ENCODE peak calls at places on chromosomes 12 and 14, in ten cellular contexts. M is glutamatergic neuron, V is uterus, B is lung, Z is heart right ventricle, U is HL-60, N is HFF-Myc, R is AG09309, G is sigmoid colon, P is fibroblast of lung. Q is an unnamed sample.

GRCh38 chr14:90362558-90362896 is 30.8 kb upstream of the NRDE2 start:
- DNase-seq in M (no peak), V (no peak), B (no peak), Z (no peak), U (no peak), N (no peak), R (no peak), G (no peak), P (no peak), Q (no peak)

GRCh38 chr12:76830456-76830855 is 48.4 kb downstream of the CSRP2 start:
- DNase-seq in M (no peak), V (no peak), B (no peak), Z (no peak), U (no peak), N (no peak), R (no peak), G (no peak), P (peak), Q (no peak)

GRCh38 chr14:32286602-32287001 is 42.5 kb upstream of the AKAP6 start:
- DNase-seq in M (no peak), V (no peak), B (no peak), Z (no peak), U (no peak), N (no peak), R (no peak), G (no peak), P (no peak), Q (no peak)

GRCh38 chr12:115895247-115895646 is 382.2 kb downstream of the MED13L start:
- DNase-seq in M (peak), V (no peak), B (no peak), Z (no peak), U (no peak), N (no peak), R (no peak), G (no peak), P (no peak), Q (no peak)

GRCh38 chr12:101819467-101819866 is 11.3 kb downstream of the GNPTAB start:
- DNase-seq in M (no peak), V (no peak), B (no peak), Z (no peak), U (no peak), N (no peak), R (no peak), G (no peak), P (no peak), Q (no peak)

GRCh38 chr12:42696424-42697149 is 107.0 kb upstream of the PRICKLE1 start:
- DNase-seq in M (no peak), V (peak), B (peak), Z (peak), U (peak), N (no peak), R (peak), G (peak), P (peak), Q (no peak)

GRCh38 chr12:82565982-82566381 is 120.7 kb upstream of the TMTC2 start:
- DNase-seq in M (no peak), V (no peak), B (no peak), Z (no peak), U (no peak), N (no peak), R (no peak), G (no peak), P (no peak), Q (no peak)

GRCh38 chr12:71661977-71662522 is 1.6 kb downstream of the ZFC3H1 start:
- DNase-seq in M (no peak), V (no peak), B (no peak), Z (no peak), U (no peak), N (no peak), R (no peak), G (no peak), P (peak), Q (no peak)

GRCh38 chr12:103273645-103274044 is 222.1 kb downstream of the C12orf42 start:
- DNase-seq in M (no peak), V (no peak), B (no peak), Z (no peak), U (no peak), N (no peak), R (no peak), G (no peak), P (no peak), Q (no peak)

GRCh38 chr12:79326663-79327062 is 364.1 kb downstream of the PAWR start:
- DNase-seq in M (no peak), V (no peak), B (no peak), Z (no peak), U (no peak), N (no peak), R (no peak), G (no peak), P (no peak), Q (no peak)

DNA sequence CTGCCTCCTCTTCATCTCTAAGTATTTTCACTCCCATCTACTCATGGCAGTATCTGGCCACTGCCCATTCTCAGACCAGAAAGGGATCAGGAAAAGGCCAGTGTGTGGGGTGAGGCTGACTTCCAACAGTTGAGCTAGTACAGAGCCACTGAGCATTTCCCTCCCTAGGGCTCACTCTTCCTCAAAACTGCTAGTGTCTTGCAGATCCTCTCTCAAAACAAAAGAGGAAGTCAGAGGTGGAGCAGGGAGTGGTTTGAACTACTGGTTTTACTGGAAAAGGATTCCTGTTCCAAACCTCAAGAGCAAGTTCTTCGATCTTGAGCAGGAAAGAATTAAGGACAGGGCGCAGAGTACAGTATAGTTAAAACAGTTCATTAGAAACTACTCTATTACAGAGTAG is 11.7 kb upstream of the RNASE10 start:
- DNase-seq in M (no peak), V (no peak), B (peak), Z (no peak), U (peak), N (no peak), R (no peak), G (no peak), P (no peak), Q (no peak)
- TF ChIP-seq CTCF in M (no peak), V (no peak), B (no peak), Z (no peak), U (no peak), N (no peak), R (no peak), G (no peak), P (no peak), Q (no peak)

GRCh38 chr12:8680533-8680932 is 17.3 kb upstream of the RIMKLB start:
- DNase-seq in M (no peak), V (no peak), B (no peak), Z (no peak), U (no peak), N (no peak), R (no peak), G (no peak), P (no peak), Q (no peak)
- TF ChIP-seq CTCF in M (no peak), V (no peak), B (no peak), Z (peak), U (no peak), N (peak), R (no peak), G (no peak), P (peak), Q (no peak)

DNA sequence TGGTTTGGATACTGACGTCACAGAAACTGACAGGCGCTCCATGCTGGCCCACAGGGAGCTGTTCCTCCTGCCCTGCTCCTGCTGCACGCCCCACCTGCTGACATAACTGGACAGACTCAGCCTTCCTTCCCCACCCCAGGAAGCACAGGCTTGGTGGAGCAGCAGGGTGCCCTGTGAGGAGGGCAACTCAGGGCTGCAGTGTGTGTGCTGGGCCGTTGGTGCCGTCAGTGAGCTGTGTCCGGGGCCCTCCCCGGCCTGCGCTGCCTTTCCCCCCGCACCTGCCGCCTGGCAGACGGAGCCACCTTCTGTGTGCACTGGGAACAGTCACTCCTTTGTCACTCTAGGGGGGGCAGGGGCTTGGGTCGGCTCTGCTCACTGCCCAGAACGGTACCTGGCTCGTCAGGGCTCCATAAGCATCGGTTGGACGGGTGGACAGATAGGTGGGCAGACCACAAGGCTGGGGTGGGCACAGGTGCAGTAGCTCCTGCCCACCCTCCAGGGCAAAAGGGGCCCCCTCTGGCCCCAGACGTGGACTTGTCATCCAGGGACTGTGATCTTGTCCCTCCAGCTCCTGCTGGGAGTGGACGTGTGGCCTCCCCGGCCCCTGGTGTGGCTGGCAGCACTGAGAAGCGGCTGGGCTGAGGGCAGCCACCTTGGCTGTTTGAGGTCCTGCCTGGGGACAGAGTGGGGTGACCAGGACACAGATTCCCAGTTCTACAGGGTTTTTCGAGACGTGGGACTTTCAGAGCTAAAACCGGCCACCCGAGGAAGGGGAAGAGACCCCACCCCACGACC is 32.8 kb downstream of the FBRSL1 start:
- DNase-seq in M (no peak), V (no peak), B (no peak), Z (no peak), U (no peak), N (no peak), R (no peak), G (no peak), P (no peak), Q (no peak)
- TF ChIP-seq CTCF in M (no peak), V (no peak), B (no peak), Z (no peak), U (no peak), N (no peak), R (no peak), G (no peak), P (no peak), Q (no peak)

GRCh38 chr12:54191126-54191525 is 2.3 kb upstream of the SMUG1 start:
- DNase-seq in M (no peak), V (no peak), B (no peak), Z (no peak), U (no peak), N (no peak), R (no peak), G (no peak), P (no peak), Q (no peak)

GRCh38 chr12:54195080-54195479 is 6.3 kb upstream of the SMUG1 start:
- DNase-seq in M (no peak), V (no peak), B (no peak), Z (no peak), U (no peak), N (no peak), R (no peak), G (no peak), P (no peak), Q (no peak)

GRCh38 chr12:54191550-54192022 is 2.8 kb upstream of the SMUG1 start:
- DNase-seq in M (peak), V (peak), B (peak), Z (peak), U (peak), N (peak), R (peak), G (peak), P (peak), Q (peak)

GRCh38 chr12:54195736-54196347 is 7.1 kb upstream of the SMUG1 start:
- DNase-seq in M (no peak), V (no peak), B (peak), Z (no peak), U (peak), N (no peak), R (no peak), G (no peak), P (peak), Q (peak)

DNA sequence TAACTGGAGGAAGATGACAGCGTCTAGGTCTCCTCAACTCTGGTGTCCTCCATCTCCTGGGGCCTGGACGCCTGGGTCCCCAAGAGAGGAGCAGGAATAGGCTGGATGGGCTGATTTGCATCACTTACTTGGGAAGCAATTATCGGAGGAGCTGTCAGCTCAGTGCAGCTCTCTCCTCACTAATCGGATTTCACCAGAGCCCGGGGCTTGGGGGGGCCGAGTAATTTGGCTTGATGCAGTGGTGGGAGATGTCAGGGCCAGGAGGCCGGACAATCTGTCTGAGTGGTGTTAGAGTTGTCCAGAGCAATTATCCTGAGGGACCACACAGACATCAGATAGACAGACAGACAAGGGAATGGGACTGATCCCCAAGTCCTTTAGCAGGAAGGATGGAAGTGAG is 4.7 kb upstream of the SMUG1 start:
- DNase-seq in M (peak), V (no peak), B (no peak), Z (no peak), U (no peak), N (no peak), R (no peak), G (no peak), P (no peak), Q (no peak)
- TF ChIP-seq CTCF in M (no peak), V (no peak), B (no peak), Z (no peak), U (no peak), N (no peak), R (no peak), G (no peak), P (no peak), Q (no peak)

DNA sequence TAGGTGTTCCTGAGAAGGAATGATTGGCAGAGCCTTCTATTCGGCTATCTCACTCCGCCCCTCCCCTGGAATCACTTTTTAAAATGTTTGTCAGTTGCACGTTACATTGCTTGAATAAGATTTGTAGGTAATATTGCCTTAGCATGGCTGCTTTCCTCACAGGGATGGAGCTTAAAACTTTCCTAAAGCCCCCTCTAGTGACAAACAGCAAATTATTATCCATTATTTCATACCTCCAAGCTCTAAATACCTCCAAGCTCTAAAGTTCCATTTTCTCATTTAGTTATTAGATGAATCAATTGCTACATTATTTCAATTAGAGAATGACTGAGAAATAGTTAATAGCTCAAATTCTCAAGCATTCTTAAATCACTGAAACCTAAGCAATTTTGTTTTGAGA is 5.1 kb upstream of the SPATA7 start:
- DNase-seq in M (no peak), V (no peak), B (no peak), Z (no peak), U (no peak), N (no peak), R (no peak), G (no peak), P (peak), Q (no peak)
- TF ChIP-seq CTCF in M (no peak), V (no peak), B (no peak), Z (peak), U (no peak), N (peak), R (peak), G (no peak), P (peak), Q (no peak)

GRCh38 chr12:51891843-51892242 is 3.9 kb downstream of the ANKRD33 start:
- DNase-seq in M (no peak), V (no peak), B (no peak), Z (no peak), U (no peak), N (no peak), R (no peak), G (no peak), P (no peak), Q (no peak)
- TF ChIP-seq CTCF in M (peak), V (no peak), B (peak), Z (peak), U (peak), N (peak), R (peak), G (no peak), P (peak), Q (peak)

GRCh38 chr12:49364989-49365388 is 2.3 kb upstream of the SPATS2 start:
- DNase-seq in M (no peak), V (no peak), B (no peak), Z (no peak), U (no peak), N (no peak), R (no peak), G (no peak), P (peak), Q (no peak)
- TF ChIP-seq CTCF in M (no peak), V (no peak), B (no peak), Z (no peak), U (no peak), N (no peak), R (no peak), G (no peak), P (no peak), Q (no peak)

DNA sequence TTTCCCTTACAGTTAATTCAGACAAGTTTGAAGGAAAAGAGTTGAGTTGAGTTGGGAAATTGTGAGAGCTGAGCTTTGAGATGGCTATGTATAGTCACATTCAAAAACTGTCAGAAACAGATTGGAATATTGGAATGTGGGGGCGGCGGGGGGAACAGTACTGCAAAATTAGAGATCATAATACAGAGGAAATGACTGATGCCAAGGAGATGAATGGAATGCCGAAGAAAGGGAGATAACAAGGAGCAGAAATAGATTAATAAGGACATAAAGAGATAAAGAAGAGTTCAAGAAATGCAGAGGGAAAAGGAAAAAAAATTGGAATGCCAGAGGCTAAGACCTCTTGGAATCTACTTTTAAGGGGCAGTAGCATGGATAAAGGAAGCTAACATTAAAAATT is 3.2 kb upstream of the OR4K5 start:
- DNase-seq in M (no peak), V (no peak), B (no peak), Z (no peak), U (no peak), N (no peak), R (no peak), G (no peak), P (no peak), Q (no peak)
- TF ChIP-seq CTCF in M (no peak), V (no peak), B (no peak), Z (no peak), U (no peak), N (no peak), R (no peak), G (no peak), P (no peak), Q (no peak)

DNA sequence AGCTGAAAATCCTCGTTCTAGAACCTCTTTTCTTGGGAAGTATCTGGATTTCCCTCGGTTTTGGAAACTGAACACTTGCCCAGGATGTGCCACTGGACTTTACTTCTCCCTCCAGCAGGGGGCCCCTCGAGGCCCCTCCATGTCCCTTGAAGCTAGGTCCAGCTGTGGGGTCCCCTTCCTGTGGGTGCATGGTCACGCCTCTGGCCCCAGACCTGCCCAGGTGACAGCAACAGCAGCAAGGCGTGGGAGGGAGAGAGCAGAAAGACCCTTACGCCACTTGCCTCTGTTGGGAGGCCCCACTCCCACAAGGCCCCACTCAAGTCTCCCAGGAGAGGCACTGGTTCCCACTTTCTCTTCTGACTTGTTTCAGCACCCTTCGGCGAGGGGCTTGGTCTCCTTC is 3.1 kb downstream of the SLC25A29 start:
- DNase-seq in M (no peak), V (no peak), B (no peak), Z (no peak), U (no peak), N (no peak), R (no peak), G (no peak), P (no peak), Q (no peak)
- TF ChIP-seq CTCF in M (peak), V (peak), B (peak), Z (peak), U (peak), N (peak), R (peak), G (peak), P (peak), Q (peak)

GRCh38 chr14:106235356-106236159 is 709.2 kb downstream of the TMEM121 start:
- DNase-seq in M (no peak), V (no peak), B (no peak), Z (no peak), U (no peak), N (no peak), R (no peak), G (no peak), P (no peak), Q (no peak)
- TF ChIP-seq CTCF in M (no peak), V (no peak), B (no peak), Z (no peak), U (no peak), N (no peak), R (no peak), G (no peak), P (no peak), Q (no peak)